ENCODE peak calls at places on chromosomes 5 and 9, in nine cellular contexts. G, F, S, J, L, C, U, T and Y are unnamed samples.

GRCh38 chr9:91193658-91194391 is 167.9 kb downstream of the AUH start:
- DNase-seq in S (no peak), F (peak; percentile 66), G (peak; percentile 97), T (peak; percentile 64), U (peak; percentile 96), J (peak; percentile 93), L (peak; percentile 94), C (peak; percentile 48), Y (peak; percentile 86)

GRCh38 chr5:4275232-4275631 is 679.6 kb downstream of the IRX1 start:
- DNase-seq in S (no peak), C (no peak), L (no peak), J (no peak), F (no peak), G (no peak), U (peak; percentile 16), T (no peak), Y (no peak)

GRCh38 chr9:76898786-76899185 is 7.1 kb downstream of the PRUNE2 start:
- DNase-seq in F (no peak), C (no peak), J (no peak), G (no peak), T (no peak), L (no peak), U (no peak), S (no peak), Y (no peak)

GRCh38 chr9:133236291-133237071 is 27.4 kb upstream of the OBP2B start:
- DNase-seq in G (no peak), U (no peak), J (no peak), L (no peak), T (no peak), F (no peak), C (no peak), S (no peak), Y (peak; percentile 57)

GRCh38 chr9:137924169-137924568 is 46.6 kb downstream of the CACNA1B start:
- DNase-seq in S (no peak), C (no peak), U (no peak), F (no peak), J (no peak), T (no peak), G (no peak), L (no peak), Y (no peak)

GRCh38 chr5:53194086-53194485 is 84.5 kb upstream of the MOCS2 start:
- DNase-seq in J (no peak), T (no peak), S (no peak), C (no peak), U (no peak), G (no peak), F (no peak), L (no peak), Y (no peak)

GRCh38 chr9:123647145-123647544 is 282.8 kb downstream of the DENND1A start:
- DNase-seq in J (no peak), G (no peak), U (no peak), F (no peak), T (no peak), S (no peak), L (no peak), C (no peak), Y (no peak)

GRCh38 chr9:95887926-95888497 is 12.5 kb downstream of the ERCC6L2 start:
- DNase-seq in F (no peak), C (no peak), S (no peak), L (no peak), U (no peak), J (no peak), T (no peak), G (no peak), Y (no peak)

GRCh38 chr5:169390265-169390664 is 89.3 kb upstream of the SLIT3 start:
- DNase-seq in S (no peak), G (no peak), F (no peak), C (no peak), L (no peak), T (no peak), J (no peak), U (no peak), Y (no peak)

GRCh38 chr5:151312749-151313324 is 9.3 kb upstream of the SLC36A3 start:
- DNase-seq in S (no peak), G (no peak), U (no peak), J (no peak), L (no peak), T (no peak), F (no peak), C (no peak), Y (no peak)

GRCh38 chr9:82894961-82895902 is 167.7 kb downstream of the RASEF start:
- DNase-seq in C (no peak), L (no peak), U (no peak), G (no peak), S (no peak), F (no peak), T (no peak), J (peak; percentile 26), Y (no peak)

GRCh38 chr9:19102181-19102630 is 498 bp downstream of the HAUS6 start:
- DNase-seq in J (no peak), L (peak; percentile 17), G (peak; percentile 62), S (no peak), C (peak; percentile 34), T (no peak), F (peak; percentile 73), U (peak; percentile 25), Y (peak; percentile 66)

GRCh38 chr5:180098991-180099732 is 27.6 kb upstream of the RNF130 start:
- DNase-seq in F (no peak), G (no peak), S (no peak), C (no peak), T (no peak), J (no peak), U (no peak), L (no peak), Y (peak; percentile 30)

GRCh38 chr9:85344901-85345300 is 396.9 kb downstream of the AGTPBP1 start:
- DNase-seq in G (peak; percentile 7), S (no peak), U (no peak), C (peak; percentile 53), T (no peak), J (no peak), F (no peak), L (no peak), Y (no peak)

GRCh38 chr5:135157421-135158314 is 123.6 kb upstream of the PITX1 start:
- DNase-seq in L (no peak), F (no peak), T (no peak), J (no peak), U (no peak), S (no peak), G (no peak), C (peak; percentile 24), Y (no peak)

GRCh38 chr5:35859101-35859661 is 2.5 kb downstream of the IL7R start:
- DNase-seq in G (peak; percentile 38), J (no peak), S (no peak), F (peak; percentile 51), L (peak; percentile 40), C (peak; percentile 39), T (no peak), U (no peak), Y (no peak)
- H2AFZ ChIP-seq in G (peak overlapping the region; percentile 52), J (no peak overlapping the region), S (no peak overlapping the region), F (peak overlapping the region; percentile 9), L (no peak overlapping the region), C (peak overlapping the region; percentile 42), T (no peak overlapping the region), U (no peak overlapping the region), Y (peak overlapping the region; percentile 40)

GRCh38 chr5:107617052-107617451 is 53.7 kb downstream of the EFNA5 start:
- DNase-seq in U (no peak), L (no peak), T (no peak), C (no peak), J (no peak), G (no peak), F (no peak), S (no peak), Y (no peak)

GRCh38 chr5:107618233-107618632 is 52.5 kb downstream of the EFNA5 start:
- DNase-seq in F (no peak), U (no peak), L (peak; percentile 46), J (no peak), G (no peak), C (no peak), S (no peak), T (no peak), Y (no peak)

GRCh38 chr5:107619781-107620180 is 51.0 kb downstream of the EFNA5 start:
- DNase-seq in F (no peak), T (no peak), J (no peak), C (no peak), U (no peak), L (no peak), S (no peak), G (no peak), Y (no peak)

GRCh38 chr5:107624233-107624632 is 46.5 kb downstream of the EFNA5 start:
- DNase-seq in S (no peak), U (no peak), F (no peak), L (no peak), G (no peak), T (no peak), C (no peak), J (no peak), Y (no peak)

GRCh38 chr5:107621089-107621488 is 49.6 kb downstream of the EFNA5 start:
- DNase-seq in U (no peak), S (no peak), T (no peak), J (no peak), G (no peak), L (no peak), C (no peak), F (no peak), Y (peak; percentile 3)
- H3K79me2 ChIP-seq in U (no peaks in the 10 kb centered on the region), S (peaks cover 11% of the 10 kb centered on the region), T (no peaks in the 10 kb centered on the region), J (peaks cover 89% of the 10 kb centered on the region), G (no peaks in the 10 kb centered on the region), L (peaks cover 2% of the 10 kb centered on the region), C (peaks cover 76% of the 10 kb centered on the region), F (no peaks in the 10 kb centered on the region), Y (no peaks in the 10 kb centered on the region)

DNA sequence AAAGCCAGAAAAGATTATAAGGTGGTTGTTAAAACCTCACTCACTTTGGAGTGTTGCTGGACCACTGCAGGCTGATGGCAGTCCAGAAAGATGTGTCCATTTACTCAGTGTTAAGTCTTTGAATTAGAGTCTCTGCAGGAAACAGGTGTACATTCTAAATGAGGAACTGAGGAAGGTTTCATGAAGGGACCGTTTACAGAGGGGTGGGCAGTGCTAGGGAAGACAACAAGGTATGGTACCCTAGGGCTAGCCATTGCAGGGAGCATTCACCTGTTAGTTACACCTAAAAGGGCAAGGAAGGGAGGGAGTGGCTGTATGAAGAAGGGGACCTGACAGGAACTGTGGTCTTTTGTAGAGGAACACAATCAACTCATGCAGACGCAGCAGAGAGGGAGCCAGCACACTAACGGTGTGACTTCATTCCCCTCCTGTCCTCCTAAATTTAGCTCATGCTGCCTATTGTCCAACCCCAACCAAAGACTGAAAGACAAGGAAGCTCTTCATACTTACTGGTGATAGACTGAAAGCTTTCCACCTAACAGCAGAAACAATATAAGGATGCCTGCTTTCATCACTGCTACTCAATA is 32.2 kb upstream of the PAX5 start:
- DNase-seq in G (no peak), F (peak; percentile 95), U (no peak), C (no peak), L (no peak), T (no peak), J (no peak), S (no peak), Y (no peak)
- H2AFZ ChIP-seq in G (no peak overlapping the region), F (peak overlapping the region; percentile 22), U (no peak overlapping the region), C (no peak overlapping the region), L (no peak overlapping the region), T (no peak overlapping the region), J (no peak overlapping the region), S (peak overlapping the region; percentile 59), Y (no peak overlapping the region)

DNA sequence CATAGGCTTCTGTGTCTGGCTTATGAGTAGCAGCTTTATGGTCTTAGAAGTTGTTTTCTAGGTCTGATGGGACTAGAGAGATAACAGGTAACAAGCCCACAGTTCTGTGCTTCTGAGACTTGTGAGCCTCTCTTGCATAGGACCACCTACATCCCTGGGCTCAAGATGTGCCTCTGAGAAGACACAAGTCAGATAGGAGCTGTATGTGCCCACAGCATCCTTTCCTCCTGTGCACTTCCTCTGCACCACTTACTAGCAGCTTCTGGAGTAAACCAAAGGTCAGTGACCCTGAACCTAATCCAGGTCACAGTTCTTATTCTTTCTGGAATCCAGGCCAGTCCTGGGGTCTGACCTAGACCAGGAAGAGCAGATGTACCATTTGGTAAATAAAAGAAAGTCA is 40.0 kb downstream of the GALNT10 start:
- DNase-seq in F (no peak), G (no peak), J (no peak), L (no peak), C (no peak), U (no peak), S (no peak), T (no peak), Y (no peak)
- H3K79me2 ChIP-seq in F (no peaks in the 10 kb centered on the region), G (peaks cover 99% of the 10 kb centered on the region), J (no peaks in the 10 kb centered on the region), L (peaks cover 2% of the 10 kb centered on the region), C (no peaks in the 10 kb centered on the region), U (peaks cover 55% of the 10 kb centered on the region), S (peaks cover 2% of the 10 kb centered on the region), T (no peaks in the 10 kb centered on the region), Y (peaks cover 45% of the 10 kb centered on the region)